ENCODE peak calls at places on chromosomes 5 and 9, in eight cellular contexts. One of them, this sample, is unnamed.

GRCh38 chr5:75584641-75585040 is 26.6 kb upstream of the ANKDD1B start:
- DNase-seq in A549: no peak
- DNase-seq in left ventricle myocardium inferior: no peak
- DNase-seq in HCT116: no peak
- DNase-seq in heart right ventricle: no peak
- DNase-seq in fibroblast of lung: no peak
- DNase-seq in hepatocyte: no peak
- DNase-seq in lower lobe of right lung: no peak
- DNase-seq in this sample: no peak

GRCh38 chr5:132446621-132447020 is 44.0 kb downstream of the IRF1 start:
- DNase-seq in A549: no peak
- DNase-seq in left ventricle myocardium inferior: peak; percentile 76
- DNase-seq in HCT116: no peak
- DNase-seq in heart right ventricle: peak; percentile 88
- DNase-seq in fibroblast of lung: peak; percentile 62
- DNase-seq in hepatocyte: no peak
- DNase-seq in lower lobe of right lung: no peak
- DNase-seq in this sample: peak; percentile 68

GRCh38 chr5:38600334-38601045 is 44.0 kb upstream of the LIFR start:
- DNase-seq in A549: no peak
- DNase-seq in left ventricle myocardium inferior: no peak
- DNase-seq in HCT116: no peak
- DNase-seq in heart right ventricle: no peak
- DNase-seq in fibroblast of lung: peak; percentile 34
- DNase-seq in hepatocyte: no peak
- DNase-seq in lower lobe of right lung: no peak
- DNase-seq in this sample: no peak

GRCh38 chr5:38845555-38846378 is at the start of gene OSMR:
- DNase-seq in A549: peak; percentile 95
- DNase-seq in left ventricle myocardium inferior: peak; percentile 92
- DNase-seq in HCT116: peak; percentile 78
- DNase-seq in heart right ventricle: peak; percentile 93
- DNase-seq in fibroblast of lung: peak; percentile 99
- DNase-seq in hepatocyte: peak; percentile 89
- DNase-seq in lower lobe of right lung: peak; percentile 93
- DNase-seq in this sample: peak; percentile 99

GRCh38 chr9:109372246-109372645 is 51.4 kb upstream of the EPB41L4B start:
- DNase-seq in A549: no peak
- DNase-seq in left ventricle myocardium inferior: no peak
- DNase-seq in HCT116: no peak
- DNase-seq in heart right ventricle: no peak
- DNase-seq in fibroblast of lung: no peak
- DNase-seq in hepatocyte: no peak
- DNase-seq in lower lobe of right lung: no peak
- DNase-seq in this sample: no peak

GRCh38 chr9:36448017-36448416 is 47.9 kb upstream of the RNF38 start:
- DNase-seq in A549: no peak
- DNase-seq in left ventricle myocardium inferior: no peak
- DNase-seq in HCT116: no peak
- DNase-seq in heart right ventricle: no peak
- DNase-seq in fibroblast of lung: no peak
- DNase-seq in hepatocyte: no peak
- DNase-seq in lower lobe of right lung: no peak
- DNase-seq in this sample: no peak

GRCh38 chr9:136745389-136746218 is 2.7 kb downstream of the LCN6 start:
- DNase-seq in A549: no peak
- DNase-seq in left ventricle myocardium inferior: no peak
- DNase-seq in HCT116: no peak
- DNase-seq in heart right ventricle: peak; percentile 52
- DNase-seq in fibroblast of lung: no peak
- DNase-seq in hepatocyte: no peak
- DNase-seq in lower lobe of right lung: no peak
- DNase-seq in this sample: no peak

GRCh38 chr9:121735065-121735791 is 83.8 kb downstream of the DAB2IP start:
- DNase-seq in A549: peak; percentile 77
- DNase-seq in left ventricle myocardium inferior: no peak
- DNase-seq in HCT116: no peak
- DNase-seq in heart right ventricle: no peak
- DNase-seq in fibroblast of lung: peak; percentile 72
- DNase-seq in hepatocyte: peak; percentile 50
- DNase-seq in lower lobe of right lung: no peak
- DNase-seq in this sample: peak; percentile 92

GRCh38 chr9:111163738-111164399 is 125.6 kb upstream of the LPAR1 start:
- DNase-seq in A549: no peak
- DNase-seq in left ventricle myocardium inferior: no peak
- DNase-seq in HCT116: no peak
- DNase-seq in heart right ventricle: no peak
- DNase-seq in fibroblast of lung: no peak
- DNase-seq in hepatocyte: no peak
- DNase-seq in lower lobe of right lung: no peak
- DNase-seq in this sample: no peak

GRCh38 chr9:16884373-16884772 is 13.9 kb upstream of the BNC2 start:
- DNase-seq in A549: no peak
- DNase-seq in left ventricle myocardium inferior: no peak
- DNase-seq in HCT116: no peak
- DNase-seq in heart right ventricle: no peak
- DNase-seq in fibroblast of lung: no peak
- DNase-seq in hepatocyte: no peak
- DNase-seq in lower lobe of right lung: no peak
- DNase-seq in this sample: no peak

GRCh38 chr5:139393497-139394122 is 1.3 kb downstream of the PROB1 start:
- DNase-seq in A549: no peak
- DNase-seq in left ventricle myocardium inferior: no peak
- DNase-seq in HCT116: no peak
- DNase-seq in heart right ventricle: no peak
- DNase-seq in fibroblast of lung: no peak
- DNase-seq in hepatocyte: no peak
- DNase-seq in lower lobe of right lung: no peak
- DNase-seq in this sample: no peak

GRCh38 chr5:2044041-2044440 is 161.3 kb upstream of the IRX4 start:
- DNase-seq in A549: no peak
- DNase-seq in left ventricle myocardium inferior: no peak
- DNase-seq in HCT116: no peak
- DNase-seq in heart right ventricle: no peak
- DNase-seq in fibroblast of lung: no peak
- DNase-seq in hepatocyte: no peak
- DNase-seq in lower lobe of right lung: no peak
- DNase-seq in this sample: no peak

GRCh38 chr5:545641-546375 is 21.6 kb upstream of the SLC9A3 start:
- DNase-seq in A549: no peak
- DNase-seq in left ventricle myocardium inferior: peak; percentile 12
- DNase-seq in HCT116: no peak
- DNase-seq in heart right ventricle: no peak
- DNase-seq in fibroblast of lung: no peak
- DNase-seq in hepatocyte: no peak
- DNase-seq in lower lobe of right lung: peak; percentile 37
- DNase-seq in this sample: no peak

GRCh38 chr9:133523096-133523495 is 1.7 kb downstream of the MYMK start:
- DNase-seq in A549: no peak
- DNase-seq in left ventricle myocardium inferior: no peak
- DNase-seq in HCT116: no peak
- DNase-seq in heart right ventricle: no peak
- DNase-seq in fibroblast of lung: no peak
- DNase-seq in hepatocyte: no peak
- DNase-seq in lower lobe of right lung: no peak
- DNase-seq in this sample: no peak

GRCh38 chr5:79546782-79547428 is 33.0 kb upstream of the HOMER1 start:
- DNase-seq in A549: no peak
- DNase-seq in left ventricle myocardium inferior: no peak
- DNase-seq in HCT116: no peak
- DNase-seq in heart right ventricle: no peak
- DNase-seq in fibroblast of lung: no peak
- DNase-seq in hepatocyte: no peak
- DNase-seq in lower lobe of right lung: no peak
- DNase-seq in this sample: peak; percentile 33

GRCh38 chr9:87708989-87709706 is 16.8 kb upstream of the CTSL start:
- DNase-seq in A549: no peak
- DNase-seq in left ventricle myocardium inferior: no peak
- DNase-seq in HCT116: no peak
- DNase-seq in heart right ventricle: no peak
- DNase-seq in fibroblast of lung: no peak
- DNase-seq in hepatocyte: no peak
- DNase-seq in lower lobe of right lung: no peak
- DNase-seq in this sample: no peak

GRCh38 chr5:170769898-170770416 is 13.6 kb upstream of the GABRP start:
- DNase-seq in A549: no peak
- DNase-seq in left ventricle myocardium inferior: no peak
- DNase-seq in HCT116: no peak
- DNase-seq in heart right ventricle: no peak
- DNase-seq in fibroblast of lung: no peak
- DNase-seq in hepatocyte: no peak
- DNase-seq in lower lobe of right lung: no peak
- DNase-seq in this sample: no peak

GRCh38 chr5:95647886-95648860 is 1.6 kb downstream of the RFESD start:
- DNase-seq in A549: no peak
- DNase-seq in left ventricle myocardium inferior: no peak
- DNase-seq in HCT116: no peak
- DNase-seq in heart right ventricle: no peak
- DNase-seq in fibroblast of lung: peak; percentile 39
- DNase-seq in hepatocyte: no peak
- DNase-seq in lower lobe of right lung: no peak
- DNase-seq in this sample: no peak

GRCh38 chr5:97536683-97537082 is 353.6 kb upstream of the RIOK2 start:
- DNase-seq in A549: no peak
- DNase-seq in left ventricle myocardium inferior: no peak
- DNase-seq in HCT116: no peak
- DNase-seq in heart right ventricle: no peak
- DNase-seq in fibroblast of lung: no peak
- DNase-seq in hepatocyte: no peak
- DNase-seq in lower lobe of right lung: no peak
- DNase-seq in this sample: no peak

GRCh38 chr5:97531549-97531948 is 348.5 kb upstream of the RIOK2 start:
- DNase-seq in A549: no peak
- DNase-seq in left ventricle myocardium inferior: no peak
- DNase-seq in HCT116: no peak
- DNase-seq in heart right ventricle: no peak
- DNase-seq in fibroblast of lung: no peak
- DNase-seq in hepatocyte: no peak
- DNase-seq in lower lobe of right lung: no peak
- DNase-seq in this sample: no peak

GRCh38 chr5:97538916-97539315 is 355.9 kb upstream of the RIOK2 start:
- DNase-seq in A549: no peak
- DNase-seq in left ventricle myocardium inferior: no peak
- DNase-seq in HCT116: no peak
- DNase-seq in heart right ventricle: no peak
- DNase-seq in fibroblast of lung: no peak
- DNase-seq in hepatocyte: no peak
- DNase-seq in lower lobe of right lung: no peak
- DNase-seq in this sample: no peak

GRCh38 chr5:97529354-97529753 is 346.3 kb upstream of the RIOK2 start:
- DNase-seq in A549: no peak
- DNase-seq in left ventricle myocardium inferior: no peak
- DNase-seq in HCT116: no peak
- DNase-seq in heart right ventricle: no peak
- DNase-seq in fibroblast of lung: peak; percentile 5
- DNase-seq in hepatocyte: no peak
- DNase-seq in lower lobe of right lung: no peak
- DNase-seq in this sample: peak; percentile 10

DNA sequence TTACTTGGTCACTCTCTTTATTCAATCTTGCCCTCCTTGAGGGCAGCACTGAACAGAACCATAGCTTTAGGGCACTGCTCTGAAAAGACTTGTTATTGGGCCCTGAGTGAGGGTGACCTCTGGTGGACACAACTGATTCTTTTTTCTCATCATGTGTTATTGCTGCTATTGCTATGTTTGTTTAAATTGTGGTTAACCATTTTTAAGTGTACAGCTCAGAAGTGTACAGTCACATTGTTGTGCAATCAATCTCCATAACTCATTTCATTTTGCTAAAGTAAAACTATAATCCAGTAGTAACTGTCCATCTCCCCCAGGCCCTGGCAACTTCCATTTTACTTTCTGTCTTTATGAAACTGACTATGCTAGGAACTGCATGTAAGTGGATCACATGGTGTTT is 351.1 kb upstream of the RIOK2 start:
- DNase-seq in A549: peak; percentile 18
- DNase-seq in left ventricle myocardium inferior: no peak
- DNase-seq in HCT116: peak; percentile 51
- DNase-seq in heart right ventricle: peak; percentile 24
- DNase-seq in fibroblast of lung: peak; percentile 87
- DNase-seq in hepatocyte: peak; percentile 63
- DNase-seq in lower lobe of right lung: no peak
- DNase-seq in this sample: peak; percentile 87
- TF ChIP-seq CTCF in A549: peak; percentile 44
- TF ChIP-seq CTCF in left ventricle myocardium inferior: peak; percentile 67
- TF ChIP-seq CTCF in HCT116: peak; percentile 69
- TF ChIP-seq CTCF in heart right ventricle: peak; percentile 15
- TF ChIP-seq CTCF in fibroblast of lung: peak; percentile 58
- TF ChIP-seq CTCF in hepatocyte: peak; percentile 65
- TF ChIP-seq CTCF in lower lobe of right lung: peak; percentile 48
- TF ChIP-seq CTCF in this sample: peak; percentile 71

GRCh38 chr5:148730955-148731898 is 76.9 kb upstream of the HTR4 start:
- DNase-seq in A549: peak; percentile 64
- DNase-seq in left ventricle myocardium inferior: peak; percentile 32
- DNase-seq in HCT116: peak; percentile 83
- DNase-seq in heart right ventricle: peak; percentile 88
- DNase-seq in fibroblast of lung: peak; percentile 76
- DNase-seq in hepatocyte: peak; percentile 93
- DNase-seq in lower lobe of right lung: peak; percentile 52
- DNase-seq in this sample: peak; percentile 86
- H3K4me3 ChIP-seq in A549: peak overlapping the region; percentile 19
- H3K4me3 ChIP-seq in left ventricle myocardium inferior: peak overlapping the region; percentile 33
- H3K4me3 ChIP-seq in HCT116: peak overlapping the region; percentile 45
- H3K4me3 ChIP-seq in heart right ventricle: no peak overlapping the region
- H3K4me3 ChIP-seq in fibroblast of lung: no peak overlapping the region
- H3K4me3 ChIP-seq in hepatocyte: no peak overlapping the region
- H3K4me3 ChIP-seq in lower lobe of right lung: no peak overlapping the region
- H3K4me3 ChIP-seq in this sample: no peak overlapping the region

DNA sequence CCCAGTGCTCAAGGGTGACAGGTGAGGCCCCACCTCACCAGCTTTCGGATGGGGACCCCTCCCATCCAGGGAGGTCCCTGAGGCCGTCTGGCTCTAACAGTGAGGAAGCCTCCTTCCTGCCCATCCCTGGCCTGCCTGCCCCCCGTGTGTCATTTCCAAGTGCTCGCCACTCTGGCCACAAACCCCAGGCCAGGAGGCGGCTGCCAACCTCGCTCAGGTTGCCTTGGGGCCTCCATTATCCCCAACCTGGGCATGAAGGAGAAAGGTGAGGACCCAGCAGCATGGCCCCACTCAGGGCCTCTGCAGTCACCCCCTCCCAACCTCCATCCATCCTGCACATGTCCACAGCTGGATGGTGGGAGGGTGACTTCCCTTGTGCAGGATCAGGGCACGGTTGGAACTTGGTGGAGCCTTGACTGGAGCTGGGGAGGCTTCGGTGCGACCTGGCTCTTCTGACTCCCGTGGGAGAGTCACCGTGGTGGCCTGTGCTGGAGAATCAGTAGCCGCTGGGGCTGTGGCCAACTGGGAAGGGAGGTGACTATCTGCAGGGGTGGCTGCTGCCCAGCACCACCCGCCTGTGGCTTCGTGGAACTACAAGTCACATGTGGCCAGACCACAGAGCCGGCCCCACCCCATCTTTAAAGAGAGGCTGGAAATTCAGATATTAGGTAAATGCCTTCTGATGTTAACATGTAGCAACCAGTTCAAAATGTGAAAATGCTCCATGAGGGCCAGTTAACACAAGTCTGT is 37.5 kb upstream of the GFPT2 start:
- DNase-seq in A549: no peak
- DNase-seq in left ventricle myocardium inferior: no peak
- DNase-seq in HCT116: no peak
- DNase-seq in heart right ventricle: no peak
- DNase-seq in fibroblast of lung: peak; percentile 10
- DNase-seq in hepatocyte: no peak
- DNase-seq in lower lobe of right lung: no peak
- DNase-seq in this sample: no peak
- TF ChIP-seq CTCF in A549: no peak
- TF ChIP-seq CTCF in left ventricle myocardium inferior: no peak
- TF ChIP-seq CTCF in HCT116: peak; percentile 16
- TF ChIP-seq CTCF in heart right ventricle: no peak
- TF ChIP-seq CTCF in fibroblast of lung: no peak
- TF ChIP-seq CTCF in hepatocyte: no peak
- TF ChIP-seq CTCF in lower lobe of right lung: no peak
- TF ChIP-seq CTCF in this sample: no peak

GRCh38 chr5:135405082-135405481 is 6.1 kb upstream of the MACROH2A1 start:
- DNase-seq in A549: no peak
- DNase-seq in left ventricle myocardium inferior: no peak
- DNase-seq in HCT116: no peak
- DNase-seq in heart right ventricle: no peak
- DNase-seq in fibroblast of lung: no peak
- DNase-seq in hepatocyte: no peak
- DNase-seq in lower lobe of right lung: no peak
- DNase-seq in this sample: no peak
- H3K4me3 ChIP-seq in A549: no peak overlapping the region
- H3K4me3 ChIP-seq in left ventricle myocardium inferior: no peak overlapping the region
- H3K4me3 ChIP-seq in HCT116: no peak overlapping the region
- H3K4me3 ChIP-seq in heart right ventricle: no peak overlapping the region
- H3K4me3 ChIP-seq in fibroblast of lung: no peak overlapping the region
- H3K4me3 ChIP-seq in hepatocyte: no peak overlapping the region
- H3K4me3 ChIP-seq in lower lobe of right lung: no peak overlapping the region
- H3K4me3 ChIP-seq in this sample: no peak overlapping the region

This sample was measured in astrocyte of the spinal cord.